ENCODE peak calls at places on chromosomes 2 and 18, in six cellular contexts. E is GM13977; Z is HTR-8/SVneo; F is activated naive CD8-positive, alpha-beta T cell treated with anti-CD3 and anti-CD28 coated beads, Interleukin-2, amount 10 ng/mL, durations not matched to agents 7 days and 5 days; Q is A172; C is non-pigmented ciliary epithelial cell. T is an unnamed sample.

GRCh38 chr2:10140841-10141610 is 18.5 kb downstream of the RRM2 start:
- DNase-seq in F (no peak), E (no peak), Q (no peak), C (no peak), Z (no peak), T (no peak)

GRCh38 chr2:238123991-238124470 is 14.4 kb upstream of the KLHL30 start:
- DNase-seq in Q (no peak), Z (no peak), E (no peak), C (no peak), F (no peak), T (no peak)

GRCh38 chr2:219149667-219150066 is 10.9 kb downstream of the NHEJ1 start:
- DNase-seq in Z (no peak), E (no peak), C (no peak), F (no peak), Q (no peak), T (no peak)

GRCh38 chr18:2430191-2430590 is 141.1 kb downstream of the METTL4 start:
- DNase-seq in E (no peak), F (no peak), C (no peak), Q (no peak), Z (no peak), T (no peak)

GRCh38 chr2:148568597-148568996 is 76.0 kb upstream of the EPC2 start:
- DNase-seq in E (no peak), F (no peak), Q (no peak), C (no peak), Z (no peak), T (no peak)

GRCh38 chr2:198880421-198880820 is 577.3 kb downstream of the SATB2 start:
- DNase-seq in E (no peak), F (no peak), C (no peak), Z (no peak), Q (no peak), T (no peak)

GRCh38 chr2:229688141-229688540 is 26.2 kb downstream of the DNER start:
- DNase-seq in E (no peak), Z (no peak), C (no peak), F (no peak), Q (no peak), T (no peak)

GRCh38 chr18:77133920-77134496 is 1.4 kb upstream of the MBP start:
- DNase-seq in F (no peak), E (no peak), C (no peak), Q (no peak), Z (no peak), T (no peak)

GRCh38 chr2:42935692-42936631 is 143.6 kb upstream of the HAAO start:
- DNase-seq in E (no peak), F (no peak), C (no peak), Q (no peak), Z (no peak), T (no peak)

GRCh38 chr2:239216251-239216613 is 184.6 kb downstream of the HDAC4 start:
- DNase-seq in E (no peak), F (no peak), C (no peak), Z (no peak), Q (no peak), T (no peak)

GRCh38 chr2:204753841-204754240 is 208.6 kb downstream of the PARD3B start:
- DNase-seq in F (no peak), E (no peak), C (no peak), Q (no peak), Z (no peak), T (no peak)

GRCh38 chr18:51654441-51655326 is 457.2 kb upstream of the MEX3C start:
- DNase-seq in E (peak), Z (no peak), F (no peak), C (no peak), Q (no peak), T (no peak)

GRCh38 chr18:49723648-49724180 is 89.6 kb downstream of the ACAA2 start:
- DNase-seq in Q (peak), E (peak), Z (peak), C (no peak), F (no peak), T (no peak)

GRCh38 chr2:201904529-201905420 is 98.4 kb downstream of the CDK15 start:
- DNase-seq in F (no peak), E (no peak), Z (no peak), C (no peak), Q (no peak), T (peak)

GRCh38 chr2:46067501-46068292 is 229.5 kb upstream of the EPAS1 start:
- DNase-seq in C (peak), Q (peak), Z (peak), E (no peak), F (no peak), T (no peak)

GRCh38 chr2:165007162-165007744 is 51.9 kb upstream of the SLC38A11 start:
- DNase-seq in C (no peak), Q (no peak), Z (no peak), E (no peak), F (no peak), T (no peak)

GRCh38 chr2:26193578-26194231 is 20.8 kb downstream of the GAREM2 start:
- DNase-seq in Q (no peak), F (no peak), C (no peak), Z (no peak), E (no peak), T (no peak)

GRCh38 chr2:217975626-217976025 is 27.2 kb downstream of the TNS1 start:
- DNase-seq in F (peak), C (no peak), E (no peak), Z (no peak), Q (no peak), T (no peak)

GRCh38 chr2:143558665-143559064 is 429.4 kb downstream of the ARHGAP15 start:
- DNase-seq in E (no peak), F (no peak), Q (no peak), Z (no peak), C (peak), T (no peak)

GRCh38 chr18:26322892-26323653 is 96.8 kb downstream of the TAF4B start:
- DNase-seq in F (no peak), Z (no peak), E (no peak), Q (peak), C (peak), T (no peak)

GRCh38 chr18:13159579-13159978 is 59.0 kb upstream of the LDLRAD4 start:
- DNase-seq in F (no peak), Z (peak), Q (peak), E (peak), C (peak), T (peak)

GRCh38 chr2:43405829-43406228 is 179.4 kb upstream of the ZFP36L2 start:
- DNase-seq in C (no peak), Q (no peak), F (no peak), E (no peak), Z (no peak), T (no peak)

GRCh38 chr18:68275616-68276015 is 439.3 kb downstream of the TMX3 start:
- DNase-seq in E (no peak), Q (peak), Z (peak), C (peak), F (no peak), T (no peak)

GRCh38 chr2:72157871-72158771 is 10.5 kb upstream of the CYP26B1 start:
- DNase-seq in Q (no peak), E (no peak), C (no peak), F (no peak), Z (no peak), T (no peak)

GRCh38 chr2:25453199-25453903 is 111.6 kb upstream of the DNMT3A start:
- DNase-seq in F (no peak), E (peak), Z (no peak), Q (no peak), C (no peak), T (peak)

GRCh38 chr18:80159713-80160636 is 50.9 kb downstream of the ADNP2 start:
- DNase-seq in Z (no peak), F (peak), C (no peak), Q (no peak), E (peak), T (no peak)

GRCh38 chr18:49907346-49907929 is 94.1 kb upstream of the ACAA2 start:
- DNase-seq in Q (no peak), E (no peak), C (no peak), Z (no peak), F (no peak), T (no peak)

GRCh38 chr2:66437601-66438497 is 2.9 kb downstream of the MEIS1 start:
- DNase-seq in C (no peak), Q (peak), E (no peak), Z (no peak), F (no peak), T (no peak)

GRCh38 chr2:100064165-100064564 is 78.2 kb downstream of the AFF3 start:
- DNase-seq in Z (no peak), F (no peak), E (no peak), C (no peak), Q (no peak), T (no peak)

T was measured in GM12864.